ENCODE peak calls at places on chromosomes 6 and 20, in nine cellular contexts. E is GM23248; O is lower lobe of right lung; I is hepatocyte; R is lower leg skin; N is CD8-positive, alpha-beta T cell; Z is GM12865; X is fibroblast of mammary gland; G is heart left ventricle. W is an unnamed sample.

GRCh38 chr20:33481431-33481941 is 8.4 kb upstream of the CBFA2T2 start:
- DNase-seq in I (no peak), N (no peak), R (no peak), G (no peak), Z (no peak), E (no peak), X (no peak), O (peak; percentile 19), W (no peak)

GRCh38 chr6:17666646-17667045 is 40.1 kb downstream of the NUP153 start:
- DNase-seq in R (no peak), N (no peak), O (no peak), G (no peak), Z (no peak), I (no peak), X (no peak), E (no peak), W (no peak)

GRCh38 chr6:11934638-11935037 is 77.5 kb upstream of the HIVEP1 start:
- DNase-seq in O (no peak), E (no peak), I (no peak), X (no peak), G (no peak), R (no peak), N (no peak), Z (no peak), W (no peak)

GRCh38 chr6:109760208-109760607 is 69.1 kb downstream of the FIG4 start:
- DNase-seq in E (no peak), G (no peak), X (peak; percentile 38), Z (peak; percentile 3), O (no peak), R (no peak), N (no peak), I (no peak), W (no peak)

GRCh38 chr20:49768204-49769124 is 44.2 kb upstream of the SLC9A8 start:
- DNase-seq in X (peak; percentile 86), I (peak; percentile 79), O (peak; percentile 70), E (peak; percentile 87), R (peak; percentile 73), Z (peak; percentile 55), G (no peak), N (no peak), W (peak; percentile 86)

GRCh38 chr20:63775096-63775978 is 35.8 kb downstream of the SLC2A4RG start:
- DNase-seq in R (no peak), X (peak; percentile 10), O (no peak), I (peak; percentile 85), G (peak; percentile 69), Z (no peak), N (peak; percentile 10), E (peak; percentile 62), W (no peak)

GRCh38 chr6:3424185-3424927 is 32.5 kb downstream of the SLC22A23 start:
- DNase-seq in G (no peak), E (no peak), I (no peak), N (no peak), Z (no peak), X (no peak), O (no peak), R (no peak), W (no peak)

GRCh38 chr6:166584813-166585429 is 1.6 kb downstream of the RAMACL start:
- DNase-seq in Z (no peak), G (no peak), O (no peak), E (peak; percentile 87), I (no peak), N (no peak), X (no peak), R (no peak), W (no peak)

GRCh38 chr6:111734068-111734825 is 128.6 kb upstream of the TRAF3IP2 start:
- DNase-seq in Z (no peak), I (no peak), X (no peak), O (no peak), E (no peak), R (no peak), G (no peak), N (no peak), W (no peak)

GRCh38 chr6:27668442-27669275 is 195.8 kb upstream of the ZNF184 start:
- DNase-seq in I (peak; percentile 79), N (no peak), Z (peak; percentile 89), O (no peak), X (peak; percentile 73), R (no peak), G (no peak), E (peak; percentile 74), W (no peak)

GRCh38 chr6:27669798-27670301 is 196.9 kb upstream of the ZNF184 start:
- DNase-seq in X (no peak), R (no peak), Z (no peak), O (no peak), N (no peak), G (no peak), I (no peak), E (no peak), W (no peak)

GRCh38 chr6:27669278-27669797 is 196.4 kb upstream of the ZNF184 start:
- DNase-seq in E (peak; percentile 53), Z (peak; percentile 44), G (no peak), X (no peak), I (no peak), R (no peak), N (no peak), O (no peak), W (no peak)

GRCh38 chr6:27674882-27675281 is 202.0 kb upstream of the ZNF184 start:
- DNase-seq in N (no peak), X (no peak), Z (peak; percentile 58), R (no peak), G (no peak), I (no peak), E (no peak), O (no peak), W (no peak)

DNA sequence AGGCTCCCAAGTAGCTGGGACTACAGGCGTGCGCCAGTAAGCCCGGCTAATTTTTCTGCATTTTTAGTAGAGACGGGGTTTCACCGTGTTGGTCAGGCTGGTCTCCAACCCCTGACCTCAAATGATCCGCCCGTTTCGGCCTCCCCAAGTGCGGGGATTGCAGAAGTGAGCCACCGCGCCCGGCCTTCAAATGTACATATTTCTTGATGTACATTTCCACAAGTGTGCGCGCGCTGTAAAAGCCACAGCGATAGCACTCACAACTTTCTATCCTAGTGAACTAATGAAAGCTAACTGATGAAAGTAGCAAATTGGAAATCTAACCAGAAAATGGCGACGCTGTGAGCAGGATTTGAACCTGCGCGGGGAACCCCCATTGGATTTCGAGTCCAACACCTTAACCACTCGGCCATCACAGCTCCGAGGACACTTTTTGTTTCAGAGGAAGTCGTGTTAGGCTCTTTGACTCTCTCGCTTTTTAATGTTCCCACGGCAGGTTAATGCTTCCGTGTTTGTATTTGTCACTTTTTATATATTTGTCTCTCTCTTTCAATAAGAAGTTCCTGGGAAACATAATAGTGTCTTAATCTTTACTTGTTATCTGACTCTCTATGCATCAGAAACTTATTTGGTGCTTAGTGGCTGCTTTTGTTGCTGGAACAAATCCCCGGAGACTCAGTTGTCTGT is 199.4 kb upstream of the ZNF184 start:
- DNase-seq in X (peak; percentile 84), O (no peak), I (peak; percentile 83), E (peak; percentile 37), Z (peak; percentile 95), N (no peak), R (no peak), G (no peak), W (no peak)
- H3K4me3 ChIP-seq in X (peak overlapping the region; percentile 31), O (no peak overlapping the region), I (peak overlapping the region; percentile 10), E (peak overlapping the region; percentile 68), Z (peak overlapping the region; percentile 62), N (no peak overlapping the region), R (no peak overlapping the region), G (no peak overlapping the region), W (peak overlapping the region; percentile 1)

GRCh38 chr6:713351-713750 is 20.4 kb upstream of the EXOC2 start:
- DNase-seq in Z (no peak), O (no peak), I (no peak), E (peak; percentile 10), R (no peak), N (no peak), X (no peak), G (no peak), W (no peak)

GRCh38 chr6:710601-711571 is 17.9 kb upstream of the EXOC2 start:
- DNase-seq in X (peak; percentile 59), I (peak; percentile 62), N (peak; percentile 24), R (no peak), G (peak; percentile 80), E (peak; percentile 82), O (peak; percentile 80), Z (peak; percentile 77), W (peak; percentile 40)

GRCh38 chr6:714100-714499 is 21.2 kb upstream of the EXOC2 start:
- DNase-seq in I (no peak), E (no peak), O (no peak), Z (no peak), R (no peak), X (no peak), G (no peak), N (no peak), W (no peak)

GRCh38 chr6:712805-713204 is 19.9 kb upstream of the EXOC2 start:
- DNase-seq in Z (no peak), G (no peak), R (no peak), I (no peak), X (no peak), N (no peak), E (no peak), O (no peak), W (no peak)

GRCh38 chr6:711925-712324 is 19.0 kb upstream of the EXOC2 start:
- DNase-seq in G (no peak), Z (no peak), N (no peak), X (no peak), I (no peak), O (no peak), E (no peak), R (no peak), W (no peak)
- H3K4me3 ChIP-seq in G (peak overlapping the region; percentile 71), Z (peak overlapping the region; percentile 64), N (no peak overlapping the region), X (no peak overlapping the region), I (no peak overlapping the region), O (peak overlapping the region; percentile 77), E (no peak overlapping the region), R (no peak overlapping the region), W (no peak overlapping the region)

DNA sequence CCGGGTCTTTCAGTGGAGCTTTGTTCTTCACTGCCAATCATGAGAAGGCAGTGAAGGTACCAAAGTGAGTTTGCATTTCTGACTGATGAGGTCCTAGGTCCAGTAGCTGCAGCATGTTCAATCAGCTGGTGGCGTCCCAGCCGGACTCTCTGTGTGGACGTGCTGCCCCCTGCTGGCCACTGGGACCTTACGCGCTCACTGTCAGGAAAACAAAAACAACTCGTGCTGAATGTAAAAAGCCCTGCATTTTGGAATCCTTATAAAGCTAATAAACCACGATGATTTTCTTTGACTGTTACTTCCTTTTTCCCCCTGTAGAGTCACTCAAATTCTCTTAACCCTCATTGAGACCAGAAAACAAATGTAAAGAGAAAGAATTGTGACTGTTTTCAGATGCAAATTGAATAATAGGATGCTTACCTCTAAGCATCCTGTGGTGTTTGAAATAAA is 4.9 kb upstream of the CD24 start:
- DNase-seq in G (peak; percentile 89), O (peak; percentile 91), R (peak; percentile 77), X (peak; percentile 79), E (peak; percentile 91), Z (peak; percentile 89), I (peak; percentile 94), N (peak; percentile 66), W (peak; percentile 33)
- H3K4me3 ChIP-seq in G (no peak overlapping the region), O (no peak overlapping the region), R (no peak overlapping the region), X (no peak overlapping the region), E (no peak overlapping the region), Z (no peak overlapping the region), I (no peak overlapping the region), N (no peak overlapping the region), W (no peak overlapping the region)

DNA sequence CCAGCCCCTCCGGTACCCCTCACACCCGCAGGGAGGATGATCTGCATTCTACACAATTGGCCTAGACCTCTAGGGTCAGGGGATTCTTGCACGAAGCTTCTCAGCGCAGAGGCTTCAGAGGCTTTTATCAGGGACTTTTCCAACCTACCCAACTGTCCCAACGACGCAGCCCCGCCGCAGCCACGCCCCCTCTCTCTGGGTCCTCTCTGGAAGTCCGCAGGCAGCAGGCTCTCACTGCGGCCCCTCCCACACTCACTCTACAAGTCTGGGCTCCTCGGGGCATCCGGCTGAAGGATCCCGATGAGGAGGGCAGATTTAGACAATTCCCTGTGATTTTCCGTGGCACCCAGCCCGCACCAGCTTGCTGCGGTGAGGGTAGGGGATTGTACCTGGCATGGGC is 227.7 kb upstream of the RNF24 start:
- DNase-seq in I (peak; percentile 53), E (no peak), Z (no peak), G (no peak), R (no peak), N (no peak), O (no peak), X (no peak), W (no peak)
- H3K4me3 ChIP-seq in I (no peak overlapping the region), E (no peak overlapping the region), Z (no peak overlapping the region), G (no peak overlapping the region), R (no peak overlapping the region), N (no peak overlapping the region), O (no peak overlapping the region), X (no peak overlapping the region), W (no peak overlapping the region)

W was measured in skeletal muscle cell.